ENCODE peak calls at places on chromosomes 3 and 15, in four cellular contexts. R, C, J and G are unnamed samples.

GRCh38 chr3:132756108-132756650 is 34.0 kb upstream of the NPHP3 start:
- DNase-seq in R (no peak), C (no peak), J (no peak), G (no peak)

GRCh38 chr15:57323806-57324589 is 52.3 kb upstream of the CGNL1 start:
- DNase-seq in R (peak; percentile 10), C (no peak), J (no peak), G (no peak)

GRCh38 chr3:96538186-96538585 is 276.2 kb upstream of the EPHA6 start:
- DNase-seq in R (no peak), C (no peak), J (no peak), G (no peak)

GRCh38 chr3:45943207-45943846 is at the start of gene CXCR6:
- DNase-seq in R (no peak), C (peak; percentile 14), J (no peak), G (no peak)

GRCh38 chr15:83854314-83854713 is 200.4 kb downstream of the ADAMTSL3 start:
- DNase-seq in R (no peak), C (no peak), J (no peak), G (no peak)

GRCh38 chr15:36841154-36841553 is 259.2 kb downstream of the MEIS2 start:
- DNase-seq in R (no peak), C (no peak), J (no peak), G (no peak)

GRCh38 chr3:161567962-161568361 is 71.4 kb downstream of the OTOL1 start:
- DNase-seq in R (no peak), C (no peak), J (no peak), G (no peak)

GRCh38 chr3:183488343-183488742 is 59.9 kb upstream of the MCF2L2 start:
- DNase-seq in R (no peak), C (no peak), J (no peak), G (no peak)

GRCh38 chr3:184272269-184272668 is 3.6 kb upstream of the ECE2 start:
- DNase-seq in R (no peak), C (no peak), J (no peak), G (no peak)

GRCh38 chr3:170132335-170132734 is 49.2 kb downstream of the PHC3 start:
- DNase-seq in R (no peak), C (no peak), J (no peak), G (no peak)

GRCh38 chr3:178306427-178307115 is 229.7 kb upstream of the KCNMB2 start:
- DNase-seq in R (no peak), C (no peak), J (no peak), G (no peak)

GRCh38 chr3:114455432-114455831 is 161.6 kb downstream of the TIGIT start:
- DNase-seq in R (no peak), C (no peak), J (no peak), G (no peak)

GRCh38 chr15:78223396-78224023 is 10.9 kb downstream of the ACSBG1 start:
- DNase-seq in R (peak; percentile 55), C (no peak), J (no peak), G (peak; percentile 40)

GRCh38 chr3:123067689-123068226 is 933 bp downstream of the PDIA5 start:
- DNase-seq in R (no peak), C (no peak), J (no peak), G (no peak)

GRCh38 chr3:183824761-183825379 is 507 bp downstream of the MAP6D1 start:
- DNase-seq in R (no peak), C (no peak), J (no peak), G (no peak)

GRCh38 chr3:13234155-13234505 is 160.9 kb upstream of the IQSEC1 start:
- DNase-seq in R (no peak), C (no peak), J (no peak), G (no peak)

GRCh38 chr15:30008156-30008555 is 74.6 kb upstream of the GOLGA8J start:
- DNase-seq in R (no peak), C (no peak), J (no peak), G (no peak)

GRCh38 chr3:144264805-144265204 is 293.2 kb downstream of the DIPK2A start:
- DNase-seq in R (no peak), C (no peak), J (no peak), G (no peak)

GRCh38 chr15:48592929-48593328 is 52.6 kb downstream of the FBN1 start:
- DNase-seq in R (no peak), C (no peak), J (no peak), G (no peak)

GRCh38 chr3:44932271-44932670 is 43.7 kb downstream of the ZDHHC3 start:
- DNase-seq in R (no peak), C (no peak), J (no peak), G (no peak)

GRCh38 chr3:170690133-170690981 is 104.5 kb upstream of the SLC7A14 start:
- DNase-seq in R (peak; percentile 60), C (peak; percentile 17), J (no peak), G (peak; percentile 72)

GRCh38 chr15:72515591-72516389 is 41.7 kb downstream of the ARIH1 start:
- DNase-seq in R (no peak), C (no peak), J (no peak), G (no peak)

GRCh38 chr15:40782609-40783227 is 12.9 kb downstream of the C15orf62 start:
- DNase-seq in R (no peak), C (peak; percentile 74), J (no peak), G (no peak)

GRCh38 chr3:100882571-100882981 is 110.6 kb downstream of the ABI3BP start:
- DNase-seq in R (no peak), C (no peak), J (no peak), G (no peak)

GRCh38 chr3:173371848-173372487 is 25.6 kb upstream of the NLGN1 start:
- DNase-seq in R (no peak), C (no peak), J (no peak), G (peak; percentile 21)

GRCh38 chr3:102161362-102162006 is 273.3 kb upstream of the ZPLD1 start:
- DNase-seq in R (no peak), C (no peak), J (no peak), G (no peak)

GRCh38 chr3:11807651-11808050 is 39.0 kb downstream of the TAMM41 start:
- DNase-seq in R (no peak), C (no peak), J (no peak), G (no peak)

GRCh38 chr3:152379415-152380042 is 110.8 kb downstream of the MBNL1 start:
- DNase-seq in R (no peak), C (no peak), J (no peak), G (no peak)

GRCh38 chr3:152374260-152374990 is 105.7 kb downstream of the MBNL1 start:
- DNase-seq in R (no peak), C (no peak), J (no peak), G (no peak)

GRCh38 chr3:152375546-152375945 is 106.8 kb downstream of the MBNL1 start:
- DNase-seq in R (no peak), C (no peak), J (no peak), G (no peak)

GRCh38 chr3:152376351-152377183 is 107.8 kb downstream of the MBNL1 start:
- DNase-seq in R (no peak), C (no peak), J (no peak), G (no peak)

GRCh38 chr3:152377184-152377570 is 108.4 kb downstream of the MBNL1 start:
- DNase-seq in R (no peak), C (no peak), J (no peak), G (no peak)
- H3K4me1 ChIP-seq in R (peaks cover 95% of the 10 kb centered on the region), C (peaks cover 50% of the 10 kb centered on the region), J (peaks cover 73% of the 10 kb centered on the region), G (peaks cover 86% of the 10 kb centered on the region)

GRCh38 chr15:67101981-67102929 is 36.9 kb downstream of the SMAD3 start:
- DNase-seq in R (no peak), C (peak; percentile 39), J (no peak), G (no peak)
- H3K4me1 ChIP-seq in R (peaks cover 98% of the 10 kb centered on the region), C (peaks cover 88% of the 10 kb centered on the region), J (peaks cover 100% of the 10 kb centered on the region), G (peaks cover 100% of the 10 kb centered on the region)

DNA sequence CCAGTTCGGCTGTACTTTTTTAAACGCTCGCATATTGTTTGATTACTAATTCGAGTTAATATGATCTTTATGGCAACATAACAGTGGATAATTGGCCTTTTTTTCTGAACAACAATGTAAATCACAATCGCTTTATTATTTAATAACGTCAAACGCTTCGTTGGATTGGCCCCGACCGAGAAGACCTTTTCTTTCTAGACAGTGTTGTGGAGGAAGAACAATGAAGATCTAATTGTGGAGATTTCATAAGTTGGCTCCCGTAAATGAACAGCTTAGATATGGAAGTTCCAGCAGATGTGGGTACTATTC is 12.7 kb downstream of the SOX2 start:
- DNase-seq in R (no peak), C (no peak), J (no peak), G (no peak)
- H3K4me1 ChIP-seq in R (peaks cover 22% of the 10 kb centered on the region), C (peaks cover 9% of the 10 kb centered on the region), J (peaks cover 90% of the 10 kb centered on the region), G (peaks cover 27% of the 10 kb centered on the region)

DNA sequence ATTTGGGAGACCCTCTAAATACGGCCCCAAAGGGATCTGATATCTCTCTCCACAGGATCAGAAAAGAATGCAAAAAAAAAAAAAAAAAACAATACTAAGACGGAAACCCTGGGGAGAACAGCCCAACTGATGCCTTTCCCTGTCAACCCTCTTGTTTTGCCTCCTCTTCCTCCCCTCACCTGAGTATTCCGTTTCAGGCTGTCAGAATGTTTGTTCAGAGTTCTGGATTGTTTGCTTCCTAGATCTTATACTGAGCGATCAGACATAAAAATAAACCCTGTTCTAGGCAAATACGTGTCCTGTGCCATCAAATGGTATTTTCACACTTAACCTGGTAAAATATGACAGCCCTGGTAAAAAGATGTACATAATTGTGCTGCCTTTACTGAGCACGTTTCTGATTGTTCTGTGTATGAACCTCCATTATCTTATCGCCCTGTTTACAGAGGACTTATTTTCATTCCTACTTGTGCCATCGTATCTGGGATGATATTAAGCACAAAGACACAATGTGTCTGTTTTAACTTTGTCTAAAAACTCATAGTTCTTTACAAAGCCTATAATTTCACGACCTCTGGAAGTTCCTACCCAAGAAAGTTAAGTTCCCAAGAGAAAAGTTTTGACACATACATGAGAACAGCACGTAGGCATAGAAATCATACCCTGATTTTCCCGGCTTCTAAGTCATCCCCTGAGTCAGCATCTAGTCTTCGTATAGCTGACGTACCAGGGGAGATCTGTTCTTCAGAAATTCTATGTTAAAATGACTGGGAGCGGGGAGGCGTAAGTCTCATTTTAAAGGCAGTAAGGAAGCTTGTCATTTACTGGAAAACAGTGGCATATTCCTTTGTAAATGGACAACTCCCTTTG is 856 bp downstream of the ZBTB38 start:
- DNase-seq in R (no peak), C (no peak), J (no peak), G (no peak)
- H3K4me1 ChIP-seq in R (peaks cover 62% of the 10 kb centered on the region), C (no peaks in the 10 kb centered on the region), J (peaks cover 46% of the 10 kb centered on the region), G (peaks cover 61% of the 10 kb centered on the region)

DNA sequence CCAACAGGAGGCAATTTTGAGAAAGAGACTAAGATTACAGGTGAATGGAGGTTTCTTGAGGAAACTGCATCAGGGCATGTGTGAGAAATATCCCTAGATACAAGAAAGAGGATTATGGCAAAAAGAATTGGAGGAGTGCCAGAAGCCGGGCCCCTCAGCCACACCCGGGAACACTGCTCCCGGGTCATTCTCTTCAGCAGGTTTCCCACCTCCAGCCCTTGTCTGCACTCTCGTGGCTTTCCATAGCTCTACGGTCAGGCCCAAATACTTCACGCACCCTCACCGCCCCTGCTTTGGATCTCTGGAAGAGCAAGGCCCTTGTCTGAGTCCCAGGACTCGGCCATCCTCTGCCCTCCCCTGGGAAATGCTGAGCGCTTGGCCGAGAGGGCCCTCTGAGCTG is 38.7 kb upstream of the SPTBN5 start:
- DNase-seq in R (no peak), C (no peak), J (no peak), G (no peak)
- H3K4me1 ChIP-seq in R (peaks cover 100% of the 10 kb centered on the region), C (peaks cover 41% of the 10 kb centered on the region), J (peaks cover 99% of the 10 kb centered on the region), G (peaks cover 100% of the 10 kb centered on the region)

DNA sequence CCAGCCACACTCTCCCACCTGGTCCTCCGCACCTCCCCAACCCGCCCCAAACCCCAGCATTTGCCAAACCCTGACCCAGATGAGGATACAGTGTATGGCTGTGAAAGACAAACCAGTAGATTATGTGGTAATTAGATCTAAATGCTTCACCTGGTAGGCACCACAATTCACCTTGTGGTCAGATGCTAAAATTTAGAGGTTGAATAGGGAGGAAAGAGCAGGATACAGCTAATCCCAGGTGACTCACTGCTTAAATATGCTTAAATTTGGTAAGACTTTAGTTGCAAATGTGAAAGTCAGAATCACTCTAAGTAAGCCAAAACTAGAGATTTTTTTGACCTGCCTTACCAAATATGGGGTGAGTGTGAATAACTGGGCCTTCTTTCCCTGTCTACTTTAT is 105.5 kb downstream of the MME start:
- DNase-seq in R (no peak), C (no peak), J (no peak), G (no peak)
- H3K4me1 ChIP-seq in R (no peaks in the 10 kb centered on the region), C (no peaks in the 10 kb centered on the region), J (no peaks in the 10 kb centered on the region), G (peaks cover 6% of the 10 kb centered on the region)

GRCh38 chr3:187002915-187003314 is 72.6 kb downstream of the ST6GAL1 start:
- DNase-seq in R (no peak), C (no peak), J (no peak), G (no peak)
- H3K4me1 ChIP-seq in R (peaks cover 36% of the 10 kb centered on the region), C (peaks cover 27% of the 10 kb centered on the region), J (no peaks in the 10 kb centered on the region), G (peaks cover 20% of the 10 kb centered on the region)